ENCODE peak calls at places on chromosomes 11 and 22, in nine cellular contexts. Q, B, D, P, J, C, L, S and E are unnamed samples.

GRCh38 chr11:119664063-119664572 is 64.9 kb downstream of the NECTIN1 start:
- DNase-seq in C (peak), D (no peak), Q (no peak), S (no peak), B (no peak), L (no peak), P (no peak), J (no peak), E (peak)

GRCh38 chr11:92332986-92333385 is 108.4 kb downstream of the FAT3 start:
- DNase-seq in C (no peak), D (peak), Q (no peak), S (no peak), L (no peak), P (no peak), B (no peak), J (no peak), E (no peak)

GRCh38 chr11:125949271-125950177 is 3.7 kb downstream of the VSIG10L2 start:
- DNase-seq in Q (no peak), P (no peak), C (no peak), L (no peak), D (no peak), B (no peak), S (no peak), J (no peak), E (no peak)

GRCh38 chr11:70421123-70421522 is 22.8 kb downstream of the CTTN start:
- DNase-seq in Q (no peak), P (peak), D (no peak), J (no peak), L (no peak), C (no peak), S (no peak), B (no peak), E (no peak)

GRCh38 chr11:34234086-34234740 is 123.6 kb downstream of the ABTB2 start:
- DNase-seq in Q (peak), C (peak), S (no peak), B (no peak), J (peak), P (no peak), L (no peak), D (no peak), E (no peak)

GRCh38 chr11:3616721-3617460 is 24.9 kb downstream of the ART5 start:
- DNase-seq in J (no peak), P (peak), S (no peak), C (no peak), L (no peak), Q (no peak), B (no peak), D (no peak), E (no peak)

GRCh38 chr11:134792044-134792443 is 380.0 kb upstream of the B3GAT1 start:
- DNase-seq in J (no peak), S (no peak), P (no peak), L (no peak), Q (no peak), B (no peak), C (no peak), D (no peak), E (no peak)

GRCh38 chr22:21582801-21583740 is 15.6 kb downstream of the UBE2L3 start:
- DNase-seq in Q (no peak), P (no peak), L (no peak), C (no peak), J (no peak), D (no peak), B (no peak), S (no peak), E (no peak)

GRCh38 chr11:61062181-61062955 is 39.9 kb upstream of the CD5 start:
- DNase-seq in J (no peak), C (no peak), D (no peak), Q (no peak), P (no peak), L (no peak), S (no peak), B (peak), E (no peak)

GRCh38 chr11:56783448-56784041 is 35.0 kb upstream of the OR9G4 start:
- DNase-seq in B (no peak), L (peak), S (no peak), J (peak), Q (peak), C (no peak), D (peak), P (no peak), E (peak)

GRCh38 chr11:65781962-65782815 is 1.4 kb upstream of the AP5B1 start:
- DNase-seq in D (no peak), C (no peak), Q (no peak), B (peak), S (no peak), L (no peak), J (no peak), P (no peak), E (no peak)

GRCh38 chr11:93585758-93586157 is 42.6 kb upstream of the SMCO4 start:
- DNase-seq in B (no peak), Q (no peak), C (no peak), D (peak), J (no peak), L (no peak), S (no peak), P (no peak), E (no peak)

GRCh38 chr11:43919852-43920597 is 22.4 kb upstream of the C11orf96 start:
- DNase-seq in S (no peak), L (no peak), P (peak), Q (no peak), C (no peak), B (no peak), J (no peak), D (no peak), E (no peak)

GRCh38 chr11:1231396-1232327 is 8.8 kb downstream of the MUC5B start:
- DNase-seq in P (no peak), D (no peak), Q (no peak), J (no peak), B (no peak), C (peak), L (no peak), S (peak), E (no peak)

GRCh38 chr11:2793781-2794418 is 91.7 kb downstream of the CDKN1C start:
- DNase-seq in D (no peak), Q (no peak), J (no peak), P (peak), L (no peak), C (peak), B (peak), S (peak), E (no peak)

GRCh38 chr11:123083623-123084029 is 21.7 kb upstream of the HSPA8 start:
- DNase-seq in S (peak), J (peak), Q (peak), D (peak), C (no peak), B (peak), L (peak), P (peak), E (peak)

GRCh38 chr11:112106070-112106469 is 19.4 kb downstream of the SDHD start:
- DNase-seq in L (no peak), Q (no peak), P (no peak), S (no peak), D (no peak), C (no peak), J (no peak), B (no peak), E (no peak)

GRCh38 chr11:134412508-134413333 is 679 bp upstream of the B3GAT1 start:
- DNase-seq in P (peak), S (no peak), B (no peak), Q (no peak), L (no peak), D (no peak), C (peak), J (no peak), E (no peak)

GRCh38 chr11:128269466-128269865 is 317.9 kb downstream of the ETS1 start:
- DNase-seq in B (no peak), P (no peak), D (peak), L (no peak), S (no peak), C (no peak), Q (no peak), J (no peak), E (no peak)

GRCh38 chr22:46043816-46044717 is 67.1 kb upstream of the WNT7B start:
- DNase-seq in L (no peak), D (no peak), S (peak), P (peak), J (no peak), Q (no peak), B (peak), C (peak), E (no peak)

GRCh38 chr11:123195182-123196059 is at the start of gene CLMP:
- DNase-seq in B (no peak), C (peak), S (peak), L (peak), D (peak), P (peak), Q (no peak), J (no peak), E (no peak)

GRCh38 chr22:50329236-50329635 is 2.4 kb upstream of the DENND6B start:
- DNase-seq in C (no peak), J (no peak), D (no peak), Q (no peak), S (no peak), P (no peak), B (no peak), L (no peak), E (no peak)

GRCh38 chr22:20571531-20572007 is 64.2 kb downstream of the MED15 start:
- DNase-seq in C (peak), B (no peak), L (no peak), S (peak), J (peak), Q (no peak), D (peak), P (no peak), E (no peak)

GRCh38 chr11:61460474-61460881 is 30.6 kb downstream of the SDHAF2 start:
- DNase-seq in C (no peak), S (no peak), D (no peak), J (no peak), Q (no peak), L (peak), P (no peak), B (no peak), E (no peak)

GRCh38 chr11:3735827-3736226 is 61.5 kb downstream of the NUP98 start:
- DNase-seq in B (no peak), Q (no peak), D (no peak), C (no peak), S (no peak), L (no peak), J (no peak), P (no peak), E (no peak)

GRCh38 chr22:20245577-20246367 is 22.3 kb downstream of the RTN4R start:
- DNase-seq in J (no peak), S (no peak), P (no peak), C (no peak), D (no peak), B (no peak), Q (no peak), L (no peak), E (no peak)

GRCh38 chr11:123129920-123130319 is 65.1 kb downstream of the CLMP start:
- DNase-seq in D (peak), B (no peak), P (no peak), C (no peak), J (no peak), L (no peak), S (no peak), Q (no peak), E (no peak)